ENCODE peak calls at places on chromosomes 2 and 18, in eight cellular contexts. L is NCI-H1436, M is tibial nerve, J is choroid plexus epithelial cell, H is NCI-H1694 treated with DMSO at 0.1 percent for 48 hours, A is AG09309, T is lung, G is B cell. P is an unnamed sample.

GRCh38 chr2:240210198-240210965 is 69.9 kb upstream of the OTOS start:
- DNase-seq in L (no peak), M (no peak), J (no peak), H (no peak), A (no peak), T (no peak), G (no peak), P (no peak)

GRCh38 chr2:70190086-70190412 is 770 bp downstream of the C2orf42 start:
- DNase-seq in L (no peak), M (no peak), J (peak), H (no peak), A (peak), T (no peak), G (no peak), P (no peak)

GRCh38 chr2:98795903-98796676 is 65.2 kb upstream of the MGAT4A start:
- DNase-seq in L (no peak), M (no peak), J (no peak), H (no peak), A (no peak), T (peak), G (no peak), P (no peak)

GRCh38 chr2:98914713-98915580 is 21.1 kb downstream of the CRACDL start:
- DNase-seq in L (no peak), M (no peak), J (no peak), H (no peak), A (no peak), T (no peak), G (no peak), P (no peak)

GRCh38 chr2:230870544-230871360 is 6.0 kb downstream of the ITM2C start:
- DNase-seq in L (no peak), M (no peak), J (no peak), H (no peak), A (no peak), T (no peak), G (no peak), P (no peak)

GRCh38 chr2:172710584-172711024 is 25.0 kb upstream of the RAPGEF4 start:
- DNase-seq in L (peak), M (no peak), J (peak), H (peak), A (peak), T (no peak), G (no peak), P (peak)

GRCh38 chr18:57043241-57043640 is 103.6 kb upstream of the BOD1L2 start:
- DNase-seq in L (no peak), M (no peak), J (no peak), H (no peak), A (no peak), T (no peak), G (no peak), P (no peak)

GRCh38 chr2:25617948-25618646 is 55.3 kb downstream of the DTNB start:
- DNase-seq in L (no peak), M (no peak), J (peak), H (no peak), A (peak), T (no peak), G (no peak), P (no peak)

GRCh38 chr2:8146329-8147048 is 535.4 kb upstream of the ID2 start:
- DNase-seq in L (no peak), M (no peak), J (no peak), H (peak), A (no peak), T (no peak), G (no peak), P (peak)

GRCh38 chr18:29164993-29165599 is 988.2 kb upstream of the CDH2 start:
- DNase-seq in L (no peak), M (no peak), J (peak), H (no peak), A (peak), T (no peak), G (no peak), P (no peak)

GRCh38 chr2:197515277-197515797 is 529 bp upstream of the MOB4 start:
- DNase-seq in L (no peak), M (no peak), J (no peak), H (peak), A (no peak), T (no peak), G (no peak), P (no peak)

GRCh38 chr2:47300609-47301276 is 102.2 kb upstream of the MSH2 start:
- DNase-seq in L (no peak), M (no peak), J (no peak), H (no peak), A (no peak), T (no peak), G (peak), P (no peak)

GRCh38 chr18:24402209-24402785 is 4.7 kb upstream of the OSBPL1A start:
- DNase-seq in L (no peak), M (no peak), J (no peak), H (peak), A (no peak), T (no peak), G (no peak), P (no peak)

GRCh38 chr2:170056900-170057299 is 121.0 kb upstream of the MYO3B start:
- DNase-seq in L (no peak), M (no peak), J (no peak), H (no peak), A (no peak), T (no peak), G (no peak), P (no peak)

GRCh38 chr2:104850322-104851184 is 3.4 kb upstream of the POU3F3 start:
- DNase-seq in L (no peak), M (no peak), J (no peak), H (no peak), A (no peak), T (no peak), G (no peak), P (no peak)

GRCh38 chr2:112482309-112483046 is 522 bp downstream of the TTL start:
- DNase-seq in L (peak), M (no peak), J (peak), H (no peak), A (no peak), T (peak), G (no peak), P (peak)

GRCh38 chr18:50707841-50708240 is 112.0 kb downstream of the MRO start:
- DNase-seq in L (peak), M (no peak), J (peak), H (no peak), A (peak), T (peak), G (no peak), P (no peak)